ENCODE peak calls at places on chromosomes 2 and 18, in ten cellular contexts. J, V, S, G, U, F, Y, I, A and K are unnamed samples.

GRCh38 chr2:62998949-62999348 is 51.7 kb upstream of the OTX1 start:
- DNase-seq in J (peak; percentile 73), V (no peak), S (peak; percentile 30), G (peak; percentile 13), U (no peak), F (no peak), Y (no peak), I (no peak), A (no peak), K (peak; percentile 8)

GRCh38 chr2:109256921-109257320 is 127.9 kb downstream of the SH3RF3 start:
- DNase-seq in J (peak; percentile 72), V (peak; percentile 85), S (no peak), G (no peak), U (no peak), F (no peak), Y (no peak), I (no peak), A (no peak), K (no peak)

GRCh38 chr2:219331560-219332213 is 857 bp downstream of the RESP18 start:
- DNase-seq in J (peak; percentile 25), V (no peak), S (peak; percentile 55), G (peak; percentile 58), U (peak; percentile 43), F (peak; percentile 78), Y (peak; percentile 32), I (no peak), A (no peak), K (peak; percentile 5)

GRCh38 chr2:200188851-200189250 is 117.6 kb upstream of the SPATS2L start:
- DNase-seq in J (no peak), V (no peak), S (no peak), G (peak; percentile 7), U (no peak), F (no peak), Y (no peak), I (no peak), A (no peak), K (no peak)

GRCh38 chr2:159637988-159638501 is 21.7 kb upstream of the BAZ2B start:
- DNase-seq in J (peak; percentile 96), V (no peak), S (peak; percentile 46), G (peak; percentile 56), U (peak; percentile 74), F (peak; percentile 37), Y (no peak), I (no peak), A (no peak), K (peak; percentile 96)

GRCh38 chr18:10399465-10399864 is 55.0 kb upstream of the APCDD1 start:
- DNase-seq in J (no peak), V (no peak), S (no peak), G (no peak), U (no peak), F (no peak), Y (no peak), I (no peak), A (no peak), K (no peak)

GRCh38 chr2:227415538-227416424 is 28.0 kb upstream of the SCYGR1 start:
- DNase-seq in J (peak; percentile 91), V (peak; percentile 69), S (peak; percentile 74), G (peak; percentile 51), U (no peak), F (no peak), Y (no peak), I (peak; percentile 24), A (peak; percentile 25), K (peak; percentile 71)

GRCh38 chr2:29744976-29745375 is 176.4 kb downstream of the ALK start:
- DNase-seq in J (no peak), V (no peak), S (no peak), G (no peak), U (no peak), F (no peak), Y (no peak), I (no peak), A (no peak), K (no peak)

GRCh38 chr18:48166971-48167370 is 236.5 kb upstream of the SMAD2 start:
- DNase-seq in J (no peak), V (no peak), S (no peak), G (no peak), U (no peak), F (no peak), Y (no peak), I (no peak), A (no peak), K (no peak)

GRCh38 chr18:76430636-76431035 is 64.4 kb downstream of the ZNF516 start:
- DNase-seq in J (peak; percentile 24), V (no peak), S (no peak), G (no peak), U (no peak), F (no peak), Y (no peak), I (no peak), A (no peak), K (peak; percentile 54)